ENCODE peak calls at places on chromosomes 6 and 20, in ten cellular contexts. P is amygdala, E is HTR-8/SVneo, K is nucleus accumbens, C is fibroblast of the conjunctiva, Z is EH, T is head of caudate nucleus, R is left lobe of liver, L is K562, V is myocyte. S is an unnamed sample.

GRCh38 chr6:20096506-20096905 is 115.8 kb downstream of the MBOAT1 start:
- DNase-seq in P (peak), E (no peak), K (peak), C (no peak), Z (no peak), T (peak), R (no peak), L (no peak), V (no peak), S (no peak)

GRCh38 chr20:60490184-60490583 is 532.0 kb downstream of the CDH26 start:
- DNase-seq in P (no peak), E (no peak), K (no peak), C (no peak), Z (no peak), T (no peak), R (no peak), L (no peak), V (no peak), S (no peak)

GRCh38 chr6:84284428-84285033 is 57.1 kb upstream of the CEP162 start:
- DNase-seq in P (no peak), E (peak), K (no peak), C (no peak), Z (peak), T (no peak), R (no peak), L (peak), V (no peak), S (no peak)

GRCh38 chr20:53291548-53291947 is 302.1 kb downstream of the ZNF217 start:
- DNase-seq in P (no peak), E (peak), K (no peak), C (no peak), Z (no peak), T (no peak), R (no peak), L (peak), V (no peak), S (no peak)

GRCh38 chr6:125812394-125813231 is 21.9 kb downstream of the NCOA7 start:
- DNase-seq in P (no peak), E (peak), K (no peak), C (peak), Z (peak), T (no peak), R (no peak), L (peak), V (peak), S (no peak)

GRCh38 chr6:108337721-108338120 is 42.9 kb downstream of the AFG1L start:
- DNase-seq in P (no peak), E (no peak), K (no peak), C (no peak), Z (no peak), T (no peak), R (no peak), L (no peak), V (no peak), S (no peak)

GRCh38 chr6:31115941-31116560 is 1.5 kb downstream of the PSORS1C1 start:
- DNase-seq in P (no peak), E (no peak), K (no peak), C (no peak), Z (no peak), T (no peak), R (no peak), L (no peak), V (no peak), S (no peak)

GRCh38 chr6:150667977-150668716 is 68.5 kb downstream of the PLEKHG1 start:
- DNase-seq in P (peak), E (peak), K (peak), C (peak), Z (peak), T (peak), R (peak), L (no peak), V (peak), S (no peak)

GRCh38 chr6:127352519-127352918 is 9.1 kb upstream of the ECHDC1 start:
- DNase-seq in P (no peak), E (no peak), K (no peak), C (no peak), Z (no peak), T (no peak), R (no peak), L (no peak), V (no peak), S (no peak)

GRCh38 chr6:130547723-130548122 is 181.9 kb downstream of the TMEM200A start:
- DNase-seq in P (no peak), E (no peak), K (no peak), C (no peak), Z (no peak), T (no peak), R (no peak), L (no peak), V (peak), S (no peak)

GRCh38 chr6:77468939-77469338 is 5.6 kb upstream of the HTR1B start:
- DNase-seq in P (no peak), E (no peak), K (no peak), C (no peak), Z (no peak), T (no peak), R (no peak), L (no peak), V (no peak), S (no peak)

GRCh38 chr20:50108571-50109235 is 4.2 kb downstream of the UBE2V1 start:
- DNase-seq in P (no peak), E (no peak), K (no peak), C (no peak), Z (peak), T (no peak), R (no peak), L (no peak), V (no peak), S (no peak)

GRCh38 chr6:31736768-31737314 is 511 bp upstream of the CLIC1 start:
- DNase-seq in P (no peak), E (no peak), K (no peak), C (no peak), Z (no peak), T (no peak), R (no peak), L (no peak), V (no peak), S (no peak)

GRCh38 chr6:160348209-160348551 is at the start of gene SLC22A3:
- DNase-seq in P (no peak), E (no peak), K (peak), C (no peak), Z (no peak), T (no peak), R (peak), L (no peak), V (no peak), S (no peak)

GRCh38 chr20:11305406-11305805 is 612.3 kb upstream of the BTBD3 start:
- DNase-seq in P (no peak), E (no peak), K (no peak), C (no peak), Z (no peak), T (no peak), R (no peak), L (no peak), V (peak), S (no peak)

GRCh38 chr6:104887350-104887749 is 27.6 kb upstream of the HACE1 start:
- DNase-seq in P (no peak), E (peak), K (no peak), C (no peak), Z (peak), T (no peak), R (no peak), L (no peak), V (peak), S (no peak)

GRCh38 chr6:91155129-91155528 is 568.3 kb upstream of the MAP3K7 start:
- DNase-seq in P (no peak), E (no peak), K (no peak), C (no peak), Z (no peak), T (no peak), R (no peak), L (no peak), V (no peak), S (no peak)

GRCh38 chr6:105324386-105325000 is 78.4 kb downstream of the PREP start:
- DNase-seq in P (no peak), E (no peak), K (no peak), C (no peak), Z (peak), T (no peak), R (no peak), L (no peak), V (peak), S (no peak)

GRCh38 chr6:63245908-63246307 is 34.6 kb downstream of the FKBP1C start:
- DNase-seq in P (no peak), E (no peak), K (no peak), C (no peak), Z (no peak), T (no peak), R (no peak), L (no peak), V (no peak), S (no peak)

GRCh38 chr6:159908535-159908934 is 17.7 kb downstream of the MAS1 start:
- DNase-seq in P (no peak), E (no peak), K (no peak), C (no peak), Z (peak), T (no peak), R (no peak), L (no peak), V (no peak), S (no peak)

GRCh38 chr20:20138301-20139064 is 86.2 kb downstream of the CFAP61 start:
- DNase-seq in P (no peak), E (no peak), K (no peak), C (no peak), Z (no peak), T (no peak), R (no peak), L (no peak), V (no peak), S (no peak)

GRCh38 chr6:21986703-21987102 is 310.1 kb downstream of the PRL start:
- DNase-seq in P (no peak), E (no peak), K (no peak), C (no peak), Z (no peak), T (no peak), R (no peak), L (no peak), V (no peak), S (no peak)

GRCh38 chr6:148328876-148329567 is 13.6 kb upstream of the SASH1 start:
- DNase-seq in P (no peak), E (no peak), K (no peak), C (no peak), Z (no peak), T (no peak), R (no peak), L (no peak), V (no peak), S (no peak)

GRCh38 chr6:97394160-97394748 is 111.2 kb upstream of the MMS22L start:
- DNase-seq in P (peak), E (peak), K (peak), C (peak), Z (peak), T (peak), R (no peak), L (peak), V (peak), S (peak)

GRCh38 chr20:53716385-53716784 is 122.7 kb upstream of the ZNF217 start:
- DNase-seq in P (no peak), E (no peak), K (no peak), C (no peak), Z (no peak), T (no peak), R (no peak), L (no peak), V (no peak), S (no peak)

GRCh38 chr6:92690997-92691599 is 728.3 kb downstream of the EPHA7 start:
- DNase-seq in P (no peak), E (no peak), K (no peak), C (no peak), Z (no peak), T (no peak), R (no peak), L (no peak), V (no peak), S (no peak)

GRCh38 chr6:3202999-3203696 is 24.3 kb downstream of the TUBB2B start:
- DNase-seq in P (no peak), E (no peak), K (no peak), C (no peak), Z (peak), T (no peak), R (no peak), L (peak), V (peak), S (no peak)

GRCh38 chr6:111952326-111952725 is 79.1 kb upstream of the FYN start:
- DNase-seq in P (no peak), E (no peak), K (no peak), C (no peak), Z (no peak), T (no peak), R (no peak), L (no peak), V (peak), S (no peak)

GRCh38 chr6:17334265-17334664 is 53.1 kb downstream of the RBM24 start:
- DNase-seq in P (no peak), E (no peak), K (no peak), C (no peak), Z (peak), T (no peak), R (no peak), L (no peak), V (peak), S (no peak)

GRCh38 chr20:5270608-5271007 is 46.1 kb downstream of the PROKR2 start:
- DNase-seq in P (no peak), E (no peak), K (no peak), C (no peak), Z (no peak), T (no peak), R (no peak), L (no peak), V (no peak), S (no peak)